ENCODE peak calls at places on chromosome X, in ten cellular contexts. I is psoas muscle; A is GM23338; M is fibroblast of mammary gland; X is heart right ventricle; Z is H7; G is MM.1S; J is prostate gland; C is CD8-positive, alpha-beta T cell; K is SK-N-SH. Y is an unnamed sample.

GRCh38 chrX:10821293-10821692 is 200.9 kb upstream of the MID1 start:
- DNase-seq in J (no peak), A (no peak), X (no peak), M (no peak), K (no peak), C (no peak), G (no peak), Z (no peak), I (no peak), Y (no peak)

GRCh38 chrX:9285342-9285771 is 179.5 kb upstream of the TBL1X start:
- DNase-seq in J (no peak), G (no peak), A (no peak), K (no peak), M (no peak), C (peak; percentile 0), Z (no peak), X (no peak), I (no peak), Y (no peak)

GRCh38 chrX:70398899-70399298 is 24.2 kb upstream of the GDPD2 start:
- DNase-seq in I (no peak), A (no peak), Z (no peak), M (peak; percentile 23), G (no peak), J (no peak), C (no peak), X (no peak), K (no peak), Y (no peak)

GRCh38 chrX:48496660-48497059 is 12.1 kb upstream of the PORCN start:
- DNase-seq in C (no peak), G (no peak), I (no peak), K (no peak), Z (no peak), A (no peak), X (no peak), J (no peak), M (peak; percentile 55), Y (no peak)

GRCh38 chrX:45324941-45325340 is 124.3 kb upstream of the DIPK2B start:
- DNase-seq in X (no peak), J (no peak), Z (no peak), A (no peak), C (no peak), I (no peak), M (peak; percentile 31), G (no peak), K (no peak), Y (no peak)

GRCh38 chrX:46268429-46268828 is 276.8 kb downstream of the ZNF674 start:
- DNase-seq in J (no peak), Z (no peak), G (no peak), X (no peak), M (peak; percentile 56), C (no peak), I (no peak), A (no peak), K (no peak), Y (no peak)

GRCh38 chrX:15384304-15384703 is at the start of gene VEGFD:
- DNase-seq in A (peak; percentile 9), I (no peak), C (no peak), Z (no peak), X (no peak), K (no peak), M (peak; percentile 90), G (no peak), J (no peak), Y (no peak)

GRCh38 chrX:1403228-1403627 is 11.3 kb upstream of the SLC25A6 start:
- DNase-seq in J (no peak), G (no peak), Z (no peak), I (no peak), A (no peak), C (no peak), X (no peak), M (no peak), K (no peak), Y (no peak)

GRCh38 chrX:15853586-15854079 is 980 bp downstream of the AP1S2 start:
- DNase-seq in M (peak; percentile 5), J (no peak), X (no peak), Z (no peak), K (peak; percentile 15), A (no peak), G (no peak), I (no peak), C (no peak), Y (peak; percentile 10)

GRCh38 chrX:112760697-112761096 is 79.9 kb downstream of the AMOT start:
- DNase-seq in C (no peak), Z (peak; percentile 25), G (no peak), M (peak; percentile 7), A (peak; percentile 16), K (no peak), I (no peak), J (no peak), X (no peak), Y (no peak)

DNA sequence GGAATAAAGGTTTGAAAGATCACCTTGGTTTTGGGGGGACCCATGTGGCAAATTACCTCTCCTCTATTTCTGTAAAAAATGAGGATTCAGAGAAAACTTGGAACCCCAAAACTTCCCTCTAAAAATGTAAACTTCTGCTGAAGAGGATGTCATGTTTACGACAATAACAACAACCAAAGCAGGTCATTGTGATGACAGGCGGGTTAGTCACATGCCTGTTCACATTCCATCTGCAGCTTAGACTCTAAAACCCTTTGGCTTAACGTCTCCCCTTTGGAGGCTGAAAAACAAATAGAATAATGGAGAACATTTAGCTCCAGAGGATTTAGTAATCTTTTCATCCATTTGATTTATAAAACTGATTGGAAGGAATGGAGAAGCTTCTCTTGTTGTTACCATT is 75.0 kb upstream of the FAM9C start:
- DNase-seq in M (peak; percentile 73), K (no peak), Z (no peak), G (no peak), X (no peak), J (no peak), I (no peak), A (no peak), C (no peak), Y (no peak)
- H3K4me3 ChIP-seq in M (no peak overlapping the region), K (no peak overlapping the region), Z (no peak overlapping the region), G (no peak overlapping the region), X (no peak overlapping the region), J (no peak overlapping the region), I (no peak overlapping the region), A (no peak overlapping the region), C (no peak overlapping the region), Y (no peak overlapping the region)

DNA sequence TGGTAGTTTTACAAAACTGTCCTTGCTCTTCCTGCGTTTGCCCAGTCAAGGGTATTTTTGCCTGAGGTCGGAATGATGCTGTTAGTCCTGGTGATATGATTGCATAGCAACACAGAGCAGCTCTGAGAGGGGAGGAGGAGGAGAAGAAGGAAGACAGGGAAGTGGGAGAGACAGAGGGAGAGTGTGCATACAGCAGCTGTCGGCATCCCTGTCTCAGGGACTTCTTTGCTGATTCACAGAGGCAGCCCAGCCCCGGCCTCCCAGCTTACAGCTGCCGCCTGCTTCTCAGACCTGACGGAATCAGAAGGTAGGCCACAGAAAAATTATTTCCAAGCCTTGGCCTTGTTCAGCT is 230 bp downstream of the DRP2 start:
- DNase-seq in A (no peak), K (peak; percentile 20), M (no peak), Z (no peak), X (no peak), J (no peak), I (no peak), C (no peak), G (no peak), Y (no peak)
- H3K4me3 ChIP-seq in A (no peak overlapping the region), K (no peak overlapping the region), M (no peak overlapping the region), Z (no peak overlapping the region), X (no peak overlapping the region), J (no peak overlapping the region), I (no peak overlapping the region), C (no peak overlapping the region), G (no peak overlapping the region), Y (no peak overlapping the region)

DNA sequence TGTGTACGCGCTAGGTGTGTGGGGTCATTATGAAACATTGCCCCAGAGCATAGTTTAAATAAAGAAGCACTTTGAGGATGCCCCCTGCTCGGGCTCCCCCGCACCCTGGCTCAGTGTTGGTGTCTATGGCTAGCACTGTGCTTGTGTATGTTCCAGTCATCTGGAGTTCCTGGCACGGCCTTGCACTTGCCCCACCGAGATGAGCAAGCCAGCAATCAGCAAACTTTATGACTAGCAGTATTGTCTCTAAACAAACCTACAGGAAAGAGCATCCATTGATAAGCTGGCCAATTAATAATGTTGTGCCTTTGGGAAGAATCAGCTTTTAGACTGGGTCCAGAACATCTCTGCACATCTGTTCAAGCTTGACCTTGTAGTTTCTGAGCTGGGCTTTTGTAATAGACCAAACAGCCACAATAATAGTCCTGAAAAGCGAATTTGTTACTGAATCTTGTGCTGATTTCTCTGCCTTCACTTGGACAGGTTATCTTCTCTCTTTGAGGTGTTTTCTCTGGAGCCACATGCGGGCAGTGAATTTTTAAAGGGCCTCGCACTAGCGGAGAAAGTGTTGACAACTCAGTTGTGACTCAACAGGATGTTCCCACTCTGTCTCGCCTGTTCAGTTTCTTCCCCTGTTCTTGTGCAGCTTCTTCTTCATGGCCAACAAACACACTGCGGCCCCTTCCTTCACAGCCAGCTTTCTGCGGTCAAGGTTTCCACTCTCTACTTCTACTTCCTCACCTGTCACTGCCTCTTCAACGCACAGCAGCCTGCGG is 895 bp upstream of the SHROOM4 start:
- DNase-seq in C (no peak), I (no peak), X (no peak), M (peak; percentile 44), K (no peak), Z (no peak), A (no peak), G (no peak), J (no peak), Y (no peak)
- H3K4me3 ChIP-seq in C (no peak overlapping the region), I (peak overlapping the region; percentile 58), X (peak overlapping the region; percentile 68), M (peak overlapping the region; percentile 51), K (no peak overlapping the region), Z (peak overlapping the region; percentile 75), A (peak overlapping the region; percentile 65), G (no peak overlapping the region), J (no peak overlapping the region), Y (peak overlapping the region; percentile 48)

GRCh38 chrX:37685452-37686347 is at the start of gene XK:
- DNase-seq in M (peak; percentile 11), X (peak; percentile 42), I (peak; percentile 79), G (peak; percentile 92), J (peak; percentile 16), A (peak; percentile 74), K (peak; percentile 57), Z (peak; percentile 76), C (no peak), Y (peak; percentile 89)

GRCh38 chrX:37686979-37687378 is 1.4 kb downstream of the XK start:
- DNase-seq in G (no peak), X (no peak), I (no peak), M (no peak), A (no peak), C (no peak), J (no peak), K (no peak), Z (no peak), Y (no peak)

GRCh38 chrX:37684426-37684825 is 1.2 kb upstream of the XK start:
- DNase-seq in I (no peak), A (no peak), C (no peak), K (no peak), J (no peak), M (no peak), Z (no peak), G (no peak), X (no peak), Y (no peak)

GRCh38 chrX:37686348-37686736 is 751 bp downstream of the XK start:
- DNase-seq in C (no peak), I (no peak), X (no peak), A (no peak), G (peak; percentile 20), K (no peak), J (no peak), M (no peak), Z (no peak), Y (no peak)

DNA sequence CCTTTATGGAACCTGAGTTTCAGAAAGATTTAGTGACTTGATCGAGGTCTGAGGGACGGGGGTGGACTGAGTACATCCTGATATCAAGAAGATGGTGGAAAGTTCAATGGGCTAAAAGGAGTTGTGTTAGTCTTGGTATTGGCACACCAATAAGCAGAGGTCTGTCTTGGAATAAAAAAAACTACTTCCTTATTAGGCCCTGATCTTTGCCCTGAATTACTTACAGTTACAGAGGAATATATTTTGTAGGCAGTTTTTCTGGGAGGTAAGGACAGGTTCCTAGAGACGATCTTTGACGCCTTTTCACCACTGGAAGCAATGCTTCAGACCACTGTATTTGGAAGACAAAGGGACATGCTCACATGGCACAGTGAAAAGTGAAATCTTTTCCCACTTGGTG is 673 bp upstream of the XK start:
- DNase-seq in K (no peak), G (no peak), C (no peak), Z (peak; percentile 16), M (no peak), I (no peak), A (no peak), X (no peak), J (no peak), Y (no peak)
- H3K4me3 ChIP-seq in K (no peak overlapping the region), G (peak overlapping the region; percentile 47), C (no peak overlapping the region), Z (no peak overlapping the region), M (no peak overlapping the region), I (peak overlapping the region; percentile 67), A (peak overlapping the region; percentile 47), X (peak overlapping the region; percentile 53), J (no peak overlapping the region), Y (peak overlapping the region; percentile 37)